ENCODE peak calls at places on chromosomes 7 and 10, in five cellular contexts. One of them, this sample, is unnamed.

GRCh38 chr7:139893999-139894398 is 64.9 kb downstream of the TBXAS1 start:
- DNase-seq in tibial nerve: no peak
- DNase-seq in coronary artery: peak; percentile 49
- DNase-seq in HFF-Myc: no peak
- DNase-seq in A549: no peak
- DNase-seq in this sample: no peak

GRCh38 chr10:7408003-7408493 is 2.8 kb downstream of the SFMBT2 start:
- DNase-seq in tibial nerve: no peak
- DNase-seq in coronary artery: no peak
- DNase-seq in HFF-Myc: no peak
- DNase-seq in A549: no peak
- DNase-seq in this sample: no peak

GRCh38 chr10:68826764-68827591 is at the start of gene STOX1:
- DNase-seq in tibial nerve: no peak
- DNase-seq in coronary artery: peak; percentile 75
- DNase-seq in HFF-Myc: no peak
- DNase-seq in A549: peak; percentile 56
- DNase-seq in this sample: no peak

GRCh38 chr7:117873056-117873932 is at the start of gene CTTNBP2:
- DNase-seq in tibial nerve: peak; percentile 25
- DNase-seq in coronary artery: peak; percentile 73
- DNase-seq in HFF-Myc: no peak
- DNase-seq in A549: peak; percentile 21
- DNase-seq in this sample: peak; percentile 92

GRCh38 chr10:75234683-75235374 is 928 bp downstream of the COMTD1 start:
- DNase-seq in tibial nerve: no peak
- DNase-seq in coronary artery: no peak
- DNase-seq in HFF-Myc: no peak
- DNase-seq in A549: no peak
- DNase-seq in this sample: no peak

GRCh38 chr7:90605055-90605454 is 8.9 kb downstream of the CDK14 start:
- DNase-seq in tibial nerve: no peak
- DNase-seq in coronary artery: no peak
- DNase-seq in HFF-Myc: no peak
- DNase-seq in A549: no peak
- DNase-seq in this sample: no peak

GRCh38 chr10:43479275-43479674 is 42.4 kb downstream of the ZNF487 start:
- DNase-seq in tibial nerve: no peak
- DNase-seq in coronary artery: no peak
- DNase-seq in HFF-Myc: no peak
- DNase-seq in A549: no peak
- DNase-seq in this sample: no peak

GRCh38 chr10:93703066-93703465 is 674 bp upstream of the FRA10AC1 start:
- DNase-seq in tibial nerve: peak; percentile 19
- DNase-seq in coronary artery: no peak
- DNase-seq in HFF-Myc: no peak
- DNase-seq in A549: no peak
- DNase-seq in this sample: no peak

GRCh38 chr10:45000764-45001381 is at the start of gene ZNF22:
- DNase-seq in tibial nerve: peak; percentile 53
- DNase-seq in coronary artery: peak; percentile 84
- DNase-seq in HFF-Myc: no peak
- DNase-seq in A549: peak; percentile 16
- DNase-seq in this sample: no peak

GRCh38 chr10:24681476-24682088 is 42.1 kb downstream of the ARHGAP21 start:
- DNase-seq in tibial nerve: no peak
- DNase-seq in coronary artery: no peak
- DNase-seq in HFF-Myc: no peak
- DNase-seq in A549: no peak
- DNase-seq in this sample: no peak

GRCh38 chr7:151416921-151417320 is 7.1 kb upstream of the WDR86 start:
- DNase-seq in tibial nerve: no peak
- DNase-seq in coronary artery: no peak
- DNase-seq in HFF-Myc: no peak
- DNase-seq in A549: no peak
- DNase-seq in this sample: no peak

GRCh38 chr10:132861884-132862461 is 76.0 kb upstream of the NKX6-2 start:
- DNase-seq in tibial nerve: no peak
- DNase-seq in coronary artery: no peak
- DNase-seq in HFF-Myc: no peak
- DNase-seq in A549: no peak
- DNase-seq in this sample: peak; percentile 74

GRCh38 chr7:122343986-122344620 is 39.6 kb upstream of the FEZF1 start:
- DNase-seq in tibial nerve: no peak
- DNase-seq in coronary artery: no peak
- DNase-seq in HFF-Myc: no peak
- DNase-seq in A549: no peak
- DNase-seq in this sample: no peak

GRCh38 chr7:88105231-88105630 is 114.6 kb downstream of the SRI start:
- DNase-seq in tibial nerve: no peak
- DNase-seq in coronary artery: no peak
- DNase-seq in HFF-Myc: no peak
- DNase-seq in A549: no peak
- DNase-seq in this sample: no peak

GRCh38 chr10:73812662-73813061 is 1.3 kb upstream of the NDST2 start:
- DNase-seq in tibial nerve: no peak
- DNase-seq in coronary artery: no peak
- DNase-seq in HFF-Myc: no peak
- DNase-seq in A549: no peak
- DNase-seq in this sample: no peak

GRCh38 chr7:48455363-48455762 is 284.1 kb downstream of the ABCA13 start:
- DNase-seq in tibial nerve: no peak
- DNase-seq in coronary artery: no peak
- DNase-seq in HFF-Myc: no peak
- DNase-seq in A549: no peak
- DNase-seq in this sample: no peak

GRCh38 chr10:109324721-109325120 is 598.6 kb downstream of the XPNPEP1 start:
- DNase-seq in tibial nerve: no peak
- DNase-seq in coronary artery: no peak
- DNase-seq in HFF-Myc: no peak
- DNase-seq in A549: no peak
- DNase-seq in this sample: no peak

GRCh38 chr10:59323036-59323459 is 39.3 kb downstream of the FAM13C start:
- DNase-seq in tibial nerve: no peak
- DNase-seq in coronary artery: no peak
- DNase-seq in HFF-Myc: no peak
- DNase-seq in A549: no peak
- DNase-seq in this sample: no peak

GRCh38 chr10:72241853-72242252 is 25.8 kb upstream of the ASCC1 start:
- DNase-seq in tibial nerve: no peak
- DNase-seq in coronary artery: no peak
- DNase-seq in HFF-Myc: no peak
- DNase-seq in A549: no peak
- DNase-seq in this sample: peak; percentile 37

GRCh38 chr10:34853357-34853756 is 38.3 kb upstream of the PARD3 start:
- DNase-seq in tibial nerve: no peak
- DNase-seq in coronary artery: no peak
- DNase-seq in HFF-Myc: no peak
- DNase-seq in A549: no peak
- DNase-seq in this sample: no peak

GRCh38 chr7:13359656-13360055 is 629.8 kb downstream of the ETV1 start:
- DNase-seq in tibial nerve: no peak
- DNase-seq in coronary artery: no peak
- DNase-seq in HFF-Myc: no peak
- DNase-seq in A549: no peak
- DNase-seq in this sample: no peak
- TF ChIP-seq CTCF in tibial nerve: no peak
- TF ChIP-seq CTCF in coronary artery: no peak
- TF ChIP-seq CTCF in HFF-Myc: no peak
- TF ChIP-seq CTCF in A549: no peak
- TF ChIP-seq CTCF in this sample: no peak

DNA sequence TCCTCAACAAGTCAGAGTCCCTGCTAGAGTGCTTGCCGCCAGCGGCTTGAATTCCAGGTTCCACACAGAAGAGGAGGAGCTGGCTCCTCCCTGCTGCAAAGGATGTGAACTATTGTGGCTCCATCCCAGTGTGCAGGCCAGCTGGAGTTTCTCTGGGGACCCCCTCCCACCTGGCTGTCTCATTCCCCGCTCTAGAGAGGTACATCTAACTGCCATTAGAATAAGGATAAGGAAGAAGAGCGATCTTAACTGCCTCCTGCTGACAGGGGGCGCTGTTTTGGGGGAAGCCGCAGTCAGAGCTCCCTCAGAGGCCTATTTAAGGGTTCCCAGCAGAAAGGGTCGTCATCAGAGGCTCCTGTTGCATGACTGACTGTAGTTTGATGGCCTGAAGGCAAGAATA is 40.8 kb upstream of the HECW1 start:
- DNase-seq in tibial nerve: no peak
- DNase-seq in coronary artery: no peak
- DNase-seq in HFF-Myc: no peak
- DNase-seq in A549: no peak
- DNase-seq in this sample: no peak
- TF ChIP-seq CTCF in tibial nerve: no peak
- TF ChIP-seq CTCF in coronary artery: no peak
- TF ChIP-seq CTCF in HFF-Myc: peak; percentile 60
- TF ChIP-seq CTCF in A549: peak; percentile 22
- TF ChIP-seq CTCF in this sample: peak; percentile 70

GRCh38 chr7:71752171-71752935 is 620.4 kb downstream of the GALNT17 start:
- DNase-seq in tibial nerve: no peak
- DNase-seq in coronary artery: no peak
- DNase-seq in HFF-Myc: no peak
- DNase-seq in A549: peak; percentile 38
- DNase-seq in this sample: no peak
- TF ChIP-seq CTCF in tibial nerve: peak; percentile 65
- TF ChIP-seq CTCF in coronary artery: no peak
- TF ChIP-seq CTCF in HFF-Myc: peak; percentile 46
- TF ChIP-seq CTCF in A549: peak; percentile 46
- TF ChIP-seq CTCF in this sample: peak; percentile 98

GRCh38 chr10:114432704-114433103 is 28.4 kb upstream of the AFAP1L2 start:
- DNase-seq in tibial nerve: no peak
- DNase-seq in coronary artery: no peak
- DNase-seq in HFF-Myc: no peak
- DNase-seq in A549: no peak
- DNase-seq in this sample: no peak

GRCh38 chr10:114436941-114437340 is 32.6 kb upstream of the AFAP1L2 start:
- DNase-seq in tibial nerve: no peak
- DNase-seq in coronary artery: no peak
- DNase-seq in HFF-Myc: no peak
- DNase-seq in A549: no peak
- DNase-seq in this sample: no peak

GRCh38 chr10:114442115-114442630 is 37.9 kb upstream of the AFAP1L2 start:
- DNase-seq in tibial nerve: no peak
- DNase-seq in coronary artery: no peak
- DNase-seq in HFF-Myc: no peak
- DNase-seq in A549: no peak
- DNase-seq in this sample: no peak

GRCh38 chr10:114441107-114441506 is 36.8 kb upstream of the AFAP1L2 start:
- DNase-seq in tibial nerve: no peak
- DNase-seq in coronary artery: no peak
- DNase-seq in HFF-Myc: no peak
- DNase-seq in A549: no peak
- DNase-seq in this sample: no peak

DNA sequence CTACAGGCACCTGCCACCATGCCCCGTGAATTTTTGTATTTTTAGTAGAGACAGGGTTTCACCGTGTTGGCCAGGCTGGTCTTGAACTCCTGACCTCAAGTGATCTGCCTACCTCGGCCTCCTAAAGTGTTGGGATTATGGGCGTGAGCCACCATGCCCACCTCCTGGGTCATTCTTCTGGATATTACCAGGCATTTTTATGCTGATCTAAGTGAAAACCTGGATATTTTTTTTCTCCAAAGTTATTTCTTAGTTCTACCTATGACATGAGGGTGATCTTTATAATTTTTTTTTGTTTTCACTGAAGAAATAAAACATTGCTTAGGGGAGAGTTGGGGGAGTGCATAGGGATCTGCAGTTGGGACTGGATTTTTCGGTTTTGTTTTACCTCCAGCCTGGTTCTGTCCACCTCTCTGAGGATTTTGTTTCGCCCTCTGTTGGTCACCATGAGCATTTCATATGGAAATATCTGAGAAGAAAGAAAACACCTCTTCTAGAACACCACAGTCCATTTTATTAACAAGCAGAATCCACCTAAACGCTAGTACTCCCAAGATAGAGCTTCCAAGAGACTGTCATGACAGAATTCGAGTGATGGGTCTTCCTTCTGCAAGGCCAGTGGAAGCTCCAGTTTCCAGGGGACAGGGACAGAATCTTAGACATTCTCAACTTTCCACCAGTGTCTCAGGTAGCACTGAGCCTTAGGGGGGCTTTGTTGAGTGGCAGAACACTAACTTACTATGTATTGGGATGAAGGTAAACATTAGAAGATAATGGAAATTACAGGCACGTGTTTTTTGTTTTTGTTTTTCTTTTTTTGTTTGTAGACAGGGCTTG is 33.4 kb upstream of the AFAP1L2 start:
- DNase-seq in tibial nerve: no peak
- DNase-seq in coronary artery: no peak
- DNase-seq in HFF-Myc: no peak
- DNase-seq in A549: peak; percentile 64
- DNase-seq in this sample: no peak
- TF ChIP-seq CTCF in tibial nerve: peak; percentile 50
- TF ChIP-seq CTCF in coronary artery: no peak
- TF ChIP-seq CTCF in HFF-Myc: peak; percentile 48
- TF ChIP-seq CTCF in A549: peak; percentile 66
- TF ChIP-seq CTCF in this sample: peak; percentile 82

GRCh38 chr7:115292381-115292780 is 370.5 kb downstream of the MDFIC start:
- DNase-seq in tibial nerve: no peak
- DNase-seq in coronary artery: no peak
- DNase-seq in HFF-Myc: no peak
- DNase-seq in A549: no peak
- DNase-seq in this sample: no peak

GRCh38 chr7:115299379-115300038 is 377.6 kb downstream of the MDFIC start:
- DNase-seq in tibial nerve: no peak
- DNase-seq in coronary artery: no peak
- DNase-seq in HFF-Myc: no peak
- DNase-seq in A549: no peak
- DNase-seq in this sample: no peak

GRCh38 chr7:115293628-115294236 is 371.8 kb downstream of the MDFIC start:
- DNase-seq in tibial nerve: no peak
- DNase-seq in coronary artery: no peak
- DNase-seq in HFF-Myc: no peak
- DNase-seq in A549: no peak
- DNase-seq in this sample: no peak

GRCh38 chr7:115300228-115300870 is 378.5 kb downstream of the MDFIC start:
- DNase-seq in tibial nerve: no peak
- DNase-seq in coronary artery: no peak
- DNase-seq in HFF-Myc: peak; percentile 72
- DNase-seq in A549: peak; percentile 3
- DNase-seq in this sample: no peak

DNA sequence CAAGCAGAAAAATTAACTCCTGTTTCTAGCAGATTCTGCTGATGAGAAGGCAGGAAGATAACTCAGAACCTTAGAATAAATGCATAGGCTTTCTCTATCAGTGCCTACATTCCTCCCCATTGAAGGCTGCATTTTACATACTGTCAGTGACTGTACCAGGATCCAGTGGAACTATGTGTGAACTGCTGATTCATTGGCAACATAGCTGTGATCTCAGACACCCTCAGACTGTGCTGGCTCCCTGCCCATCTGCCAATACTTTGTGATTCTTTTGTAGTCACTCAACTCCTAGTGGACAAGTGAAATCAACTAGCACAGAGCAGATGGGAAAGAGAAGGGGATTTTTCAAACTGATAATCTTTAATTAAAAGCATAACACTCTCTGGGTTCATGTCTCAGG is 375.8 kb downstream of the MDFIC start:
- DNase-seq in tibial nerve: no peak
- DNase-seq in coronary artery: no peak
- DNase-seq in HFF-Myc: peak; percentile 57
- DNase-seq in A549: peak; percentile 28
- DNase-seq in this sample: no peak
- TF ChIP-seq CTCF in tibial nerve: no peak
- TF ChIP-seq CTCF in coronary artery: no peak
- TF ChIP-seq CTCF in HFF-Myc: no peak
- TF ChIP-seq CTCF in A549: no peak
- TF ChIP-seq CTCF in this sample: peak; percentile 32

This sample was measured in chondrocyte.